ENCODE peak calls at places on chromosomes 16 and 17, in four cellular contexts. K, B, G and P are unnamed samples.

GRCh38 chr16:53973021-53973420 is 269.1 kb downstream of the FTO start:
- DNase-seq in K (no peak), B (no peak), G (no peak), P (no peak)

GRCh38 chr16:67447508-67448076 is 16.7 kb downstream of the HSD11B2 start:
- DNase-seq in K (peak; percentile 46), B (peak; percentile 46), G (no peak), P (peak; percentile 53)

GRCh38 chr16:2042666-2043295 is 4.9 kb downstream of the NTHL1 start:
- DNase-seq in K (no peak), B (no peak), G (no peak), P (no peak)

GRCh38 chr16:67943619-67944503 is at the start of gene LCAT:
- DNase-seq in K (no peak), B (no peak), G (no peak), P (peak; percentile 39)

GRCh38 chr16:78950768-78951167 is 649.8 kb downstream of the MAF start:
- DNase-seq in K (no peak), B (no peak), G (no peak), P (no peak)

GRCh38 chr17:78226752-78227454 is 4.5 kb upstream of the TMEM235 start:
- DNase-seq in K (no peak), B (no peak), G (no peak), P (no peak)

GRCh38 chr16:68377667-68378420 is 67.0 kb downstream of the PRMT7 start:
- DNase-seq in K (peak; percentile 31), B (no peak), G (no peak), P (no peak)

GRCh38 chr16:71572497-71573116 is 4.3 kb downstream of the TAT start:
- DNase-seq in K (no peak), B (no peak), G (no peak), P (no peak)

GRCh38 chr17:49079840-49080663 is 52.5 kb upstream of the B4GALNT2 start:
- DNase-seq in K (no peak), B (no peak), G (no peak), P (no peak)

GRCh38 chr17:50425001-50425681 is 877 bp upstream of the ACSF2 start:
- DNase-seq in K (no peak), B (no peak), G (no peak), P (no peak)

GRCh38 chr16:25126820-25127232 is 15.3 kb downstream of the LCMT1 start:
- DNase-seq in K (peak; percentile 67), B (peak; percentile 12), G (no peak), P (peak; percentile 91)

GRCh38 chr17:59627770-59628171 is 8.1 kb downstream of the CLTC start:
- DNase-seq in K (no peak), B (no peak), G (no peak), P (no peak)

GRCh38 chr17:73534575-73534940 is 109.7 kb downstream of the SDK2 start:
- DNase-seq in K (no peak), B (no peak), G (no peak), P (no peak)

GRCh38 chr16:10111156-10111761 is 71.0 kb downstream of the GRIN2A start:
- DNase-seq in K (no peak), B (no peak), G (no peak), P (no peak)

GRCh38 chr17:47279062-47279801 is 25.6 kb downstream of the ITGB3 start:
- DNase-seq in K (peak; percentile 75), B (no peak), G (no peak), P (peak; percentile 99)

GRCh38 chr17:68600123-68600880 is 865 bp downstream of the FAM20A start:
- DNase-seq in K (no peak), B (no peak), G (no peak), P (no peak)

GRCh38 chr17:76707985-76708807 is 2.6 kb downstream of the MXRA7 start:
- DNase-seq in K (no peak), B (no peak), G (no peak), P (peak; percentile 51)

GRCh38 chr17:48101012-48101720 is at the start of gene CBX1:
- DNase-seq in K (peak; percentile 94), B (peak; percentile 93), G (peak; percentile 72), P (peak; percentile 94)

GRCh38 chr16:89409161-89409711 is 81.1 kb downstream of the ANKRD11 start:
- DNase-seq in K (no peak), B (peak; percentile 86), G (no peak), P (peak; percentile 76)

GRCh38 chr17:42322382-42323267 is 34.3 kb downstream of the STAT5A start:
- DNase-seq in K (peak; percentile 87), B (peak; percentile 98), G (peak; percentile 82), P (peak; percentile 92)

GRCh38 chr17:40550608-40551007 is 14.7 kb downstream of the CCR7 start:
- DNase-seq in K (no peak), B (no peak), G (no peak), P (peak; percentile 100)

GRCh38 chr17:77385750-77386501 is 245.2 kb downstream of the SEC14L1 start:
- DNase-seq in K (no peak), B (no peak), G (no peak), P (peak; percentile 76)

GRCh38 chr17:57544381-57544780 is 200.7 kb downstream of the CCDC182 start:
- DNase-seq in K (no peak), B (no peak), G (no peak), P (no peak)

GRCh38 chr17:57541472-57542394 is 203.4 kb downstream of the CCDC182 start:
- DNase-seq in K (no peak), B (no peak), G (no peak), P (no peak)

GRCh38 chr17:57541049-57541448 is 204.1 kb downstream of the CCDC182 start:
- DNase-seq in K (no peak), B (no peak), G (no peak), P (no peak)

GRCh38 chr17:57543230-57543629 is 201.9 kb downstream of the CCDC182 start:
- DNase-seq in K (no peak), B (no peak), G (no peak), P (no peak)

GRCh38 chr17:57542518-57542917 is 202.6 kb downstream of the CCDC182 start:
- DNase-seq in K (no peak), B (no peak), G (no peak), P (no peak)
- H3K4me3 ChIP-seq in K (no peak overlapping the region), B (no peak overlapping the region), G (no peak overlapping the region), P (no peak overlapping the region)

GRCh38 chr17:75683467-75684041 is 16.4 kb downstream of the SAP30BP start:
- DNase-seq in K (peak; percentile 56), B (no peak), G (peak; percentile 25), P (peak; percentile 73)

GRCh38 chr17:75679706-75680201 is 12.6 kb downstream of the SAP30BP start:
- DNase-seq in K (peak; percentile 77), B (no peak), G (no peak), P (no peak)

GRCh38 chr17:75680431-75680830 is 13.3 kb downstream of the SAP30BP start:
- DNase-seq in K (no peak), B (no peak), G (no peak), P (no peak)

GRCh38 chr17:75684249-75684648 is 17.1 kb downstream of the SAP30BP start:
- DNase-seq in K (no peak), B (no peak), G (no peak), P (peak; percentile 36)

GRCh38 chr17:75681289-75681688 is 14.2 kb downstream of the SAP30BP start:
- DNase-seq in K (no peak), B (no peak), G (no peak), P (peak; percentile 64)
- TF ChIP-seq CTCF in K (no peak), B (no peak), G (no peak), P (no peak)

GRCh38 chr17:57557363-57557762 is 187.7 kb downstream of the CCDC182 start:
- DNase-seq in K (peak; percentile 2), B (no peak), G (no peak), P (no peak)
- H3K4me3 ChIP-seq in K (no peak overlapping the region), B (no peak overlapping the region), G (no peak overlapping the region), P (no peak overlapping the region)

DNA sequence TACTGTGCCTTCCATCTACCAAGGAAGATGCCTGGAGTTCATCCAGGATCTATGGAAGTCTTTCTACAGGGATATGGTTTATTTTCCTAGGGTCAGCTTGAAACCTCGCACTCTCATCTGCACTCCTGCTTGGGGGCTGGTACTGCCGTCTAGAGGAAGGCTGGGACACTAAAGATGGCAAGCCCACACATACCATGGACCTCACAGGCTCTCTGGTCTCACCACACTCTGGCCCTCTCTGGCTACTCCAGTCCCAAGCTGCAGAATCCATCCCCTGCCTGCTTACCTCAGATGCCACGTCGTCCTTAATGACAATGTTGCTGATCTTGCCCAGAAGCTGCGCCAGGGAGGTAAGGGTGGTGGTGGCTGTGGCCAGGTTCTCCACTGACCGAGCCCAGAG is 2.1 kb upstream of the UNC119 start:
- DNase-seq in K (no peak), B (no peak), G (no peak), P (no peak)
- TF ChIP-seq CTCF in K (no peak), B (no peak), G (no peak), P (no peak)

DNA sequence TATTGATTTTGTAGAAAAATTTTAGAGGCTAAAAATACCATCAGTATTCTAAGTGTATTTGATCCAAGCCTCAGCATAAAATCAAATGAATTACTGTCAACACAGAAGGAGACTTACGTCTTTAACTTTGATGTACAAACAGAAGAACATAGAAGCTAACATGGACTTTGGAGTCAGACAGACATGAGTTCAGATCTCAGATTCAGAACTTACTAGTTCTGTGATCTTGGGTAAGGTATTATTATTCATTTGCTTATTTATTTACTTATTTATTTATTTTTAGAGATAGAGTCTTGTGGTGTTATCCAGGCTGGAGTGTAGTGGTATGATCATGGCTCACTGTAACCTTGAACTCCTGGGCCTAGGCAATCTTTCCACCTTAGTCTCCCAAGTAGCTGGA is 4.0 kb upstream of the SLFN12L start:
- DNase-seq in K (no peak), B (no peak), G (no peak), P (no peak)
- H3K4me3 ChIP-seq in K (no peak overlapping the region), B (no peak overlapping the region), G (peak overlapping the region; percentile 16), P (no peak overlapping the region)

GRCh38 chr16:28883221-28883996 is 5.1 kb downstream of the ATP2A1 start:
- DNase-seq in K (no peak), B (no peak), G (no peak), P (no peak)
- TF ChIP-seq CTCF in K (no peak), B (no peak), G (no peak), P (no peak)